ENCODE peak calls at places on chromosomes 12 and 14, in eight cellular contexts. X, W, R, P, T, L, E and C are unnamed samples.
A peak's percentile ranks its signal among the peaks of the same experiment; 100 is the strongest.

GRCh38 chr12:58920102-58920955 is at the start of gene LRIG3:
- DNase-seq in R (peak; percentile 89), X (peak; percentile 58), L (peak; percentile 88), T (peak; percentile 94), E (peak; percentile 95), W (peak; percentile 96), P (peak; percentile 89), C (peak; percentile 83)

GRCh38 chr12:52222692-52223091 is 10.4 kb upstream of the KRT7 start:
- DNase-seq in E (no peak), P (no peak), T (peak; percentile 4), W (no peak), R (no peak), X (no peak), L (no peak), C (no peak)

GRCh38 chr14:61524211-61524806 is 171.0 kb upstream of the HIF1A start:
- DNase-seq in R (no peak), X (no peak), E (peak; percentile 88), T (no peak), P (peak; percentile 74), L (peak; percentile 89), W (peak; percentile 53), C (no peak)

GRCh38 chr14:88804035-88804434 is 11.3 kb upstream of the EML5 start:
- DNase-seq in P (no peak), R (no peak), W (no peak), X (no peak), L (no peak), E (no peak), T (no peak), C (no peak)

GRCh38 chr12:29287622-29288021 is 93.3 kb downstream of the ERGIC2 start:
- DNase-seq in T (no peak), P (no peak), E (no peak), W (no peak), L (no peak), X (no peak), R (no peak), C (peak; percentile 17)

GRCh38 chr12:53736602-53737493 is 9.6 kb upstream of the CALCOCO1 start:
- DNase-seq in E (no peak), L (no peak), P (no peak), T (no peak), W (no peak), R (no peak), X (no peak), C (no peak)

GRCh38 chr14:28761438-28762289 is 4.9 kb upstream of the FOXG1 start:
- DNase-seq in W (no peak), T (no peak), X (no peak), L (no peak), R (no peak), P (no peak), E (no peak), C (no peak)

GRCh38 chr12:30002677-30003076 is 218.9 kb upstream of the TMTC1 start:
- DNase-seq in R (no peak), E (no peak), X (no peak), P (no peak), L (no peak), W (no peak), T (no peak), C (no peak)

GRCh38 chr14:40476005-40476404 is 1043.8 kb upstream of the FBXO33 start:
- DNase-seq in P (no peak), W (no peak), R (no peak), E (no peak), L (no peak), X (no peak), T (no peak), C (no peak)

GRCh38 chr12:62701492-62701891 is 233.5 kb downstream of the PPM1H start:
- DNase-seq in L (no peak), T (no peak), R (no peak), P (no peak), X (no peak), E (no peak), W (no peak), C (no peak)

GRCh38 chr12:8562310-8562709 is 21.6 kb upstream of the CLEC4E start:
- DNase-seq in T (no peak), E (no peak), L (no peak), X (no peak), W (no peak), P (no peak), R (no peak), C (no peak)

GRCh38 chr14:78611031-78611430 is 440.9 kb downstream of the NRXN3 start:
- DNase-seq in E (no peak), R (no peak), X (no peak), L (no peak), W (no peak), T (no peak), P (no peak), C (no peak)

GRCh38 chr14:76138758-76139723 is 12.7 kb upstream of the GPATCH2L start:
- DNase-seq in X (no peak), T (no peak), R (no peak), W (no peak), L (no peak), E (no peak), P (no peak), C (peak; percentile 91)

GRCh38 chr14:76136476-76137160 is 15.1 kb upstream of the GPATCH2L start:
- DNase-seq in X (no peak), E (no peak), W (no peak), L (no peak), P (no peak), R (no peak), T (no peak), C (no peak)

GRCh38 chr14:76133103-76133502 is 18.6 kb upstream of the GPATCH2L start:
- DNase-seq in R (no peak), E (peak; percentile 42), P (peak; percentile 24), X (no peak), L (no peak), T (no peak), W (peak; percentile 50), C (peak; percentile 83)

GRCh38 chr14:76138119-76138757 is 13.5 kb upstream of the GPATCH2L start:
- DNase-seq in T (no peak), P (no peak), W (no peak), X (no peak), R (no peak), L (no peak), E (no peak), C (peak; percentile 66)

GRCh38 chr14:76135722-76136121 is 16.0 kb upstream of the GPATCH2L start:
- DNase-seq in R (no peak), P (no peak), W (no peak), X (no peak), L (no peak), E (no peak), T (no peak), C (no peak)
- H3K27me3 ChIP-seq in R (peaks cover 3% of the 10 kb centered on the region), P (peaks cover 48% of the 10 kb centered on the region), W (peaks cover 89% of the 10 kb centered on the region), X (peaks cover 51% of the 10 kb centered on the region), L (peaks cover 40% of the 10 kb centered on the region), E (peaks cover 91% of the 10 kb centered on the region), T (peaks cover 65% of the 10 kb centered on the region), C (peaks cover 38% of the 10 kb centered on the region)

DNA sequence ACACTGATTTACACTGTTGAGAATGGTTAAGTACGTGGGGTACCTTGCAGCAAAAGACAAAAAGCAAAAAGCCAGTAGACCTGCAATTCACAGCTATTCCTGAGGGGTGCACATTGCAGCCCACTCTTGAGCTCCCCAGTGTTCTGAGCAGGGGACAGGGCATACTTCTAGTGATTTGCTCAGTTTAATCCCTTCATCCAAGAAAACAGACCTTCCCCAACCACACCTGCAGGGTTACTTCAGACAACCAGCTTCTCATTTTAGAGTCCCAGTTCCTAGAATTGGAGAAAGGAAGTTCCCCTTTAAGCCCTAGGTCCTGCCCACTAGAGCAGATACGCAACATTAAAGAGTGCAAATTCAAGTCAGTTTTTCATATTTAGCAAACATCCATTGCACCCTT is 3.6 kb upstream of the WSB2 start:
- DNase-seq in W (no peak), R (no peak), P (no peak), E (peak; percentile 24), L (no peak), T (no peak), X (no peak), C (peak; percentile 64)
- H3K4me3 ChIP-seq in W (no peak overlapping the region), R (no peak overlapping the region), P (no peak overlapping the region), E (no peak overlapping the region), L (no peak overlapping the region), T (no peak overlapping the region), X (no peak overlapping the region), C (no peak overlapping the region)

DNA sequence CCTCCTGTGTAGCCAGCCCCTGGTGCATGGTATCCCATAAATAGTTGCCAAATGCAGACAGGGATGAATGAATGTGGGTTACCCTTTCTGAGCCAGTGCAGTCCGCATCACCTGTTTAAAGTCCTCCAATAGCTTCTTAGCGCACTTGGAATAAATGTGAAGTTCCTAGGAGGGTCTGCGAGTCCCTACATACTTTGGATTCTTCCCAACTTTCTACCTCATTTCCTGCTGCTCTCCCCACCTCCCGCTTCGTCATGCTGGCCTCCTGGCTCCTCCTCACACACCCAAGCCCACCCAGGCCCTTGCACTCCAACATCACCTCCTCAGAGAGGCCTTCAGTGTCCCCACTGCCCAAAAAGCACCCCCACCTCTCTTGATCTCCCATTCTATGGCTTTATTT is 17.7 kb downstream of the RFX4 start:
- DNase-seq in X (no peak), W (no peak), T (no peak), E (no peak), L (no peak), P (no peak), R (no peak), C (peak; percentile 30)
- H3K36me3 ChIP-seq in X (no peaks in the 10 kb centered on the region), W (no peaks in the 10 kb centered on the region), T (no peaks in the 10 kb centered on the region), E (no peaks in the 10 kb centered on the region), L (no peaks in the 10 kb centered on the region), P (no peaks in the 10 kb centered on the region), R (no peaks in the 10 kb centered on the region), C (no peaks in the 10 kb centered on the region)

GRCh38 chr14:57479197-57479596 is 14.5 kb downstream of the CCDC198 start:
- DNase-seq in X (no peak), L (no peak), P (no peak), R (no peak), W (no peak), E (no peak), T (no peak), C (no peak)

GRCh38 chr14:57478050-57478449 is 15.6 kb downstream of the CCDC198 start:
- DNase-seq in E (no peak), R (no peak), P (no peak), X (no peak), W (no peak), T (no peak), L (no peak), C (no peak)

GRCh38 chr14:57485635-57486034 is 8.0 kb downstream of the CCDC198 start:
- DNase-seq in W (no peak), P (no peak), L (no peak), E (no peak), R (no peak), T (no peak), X (no peak), C (no peak)

DNA sequence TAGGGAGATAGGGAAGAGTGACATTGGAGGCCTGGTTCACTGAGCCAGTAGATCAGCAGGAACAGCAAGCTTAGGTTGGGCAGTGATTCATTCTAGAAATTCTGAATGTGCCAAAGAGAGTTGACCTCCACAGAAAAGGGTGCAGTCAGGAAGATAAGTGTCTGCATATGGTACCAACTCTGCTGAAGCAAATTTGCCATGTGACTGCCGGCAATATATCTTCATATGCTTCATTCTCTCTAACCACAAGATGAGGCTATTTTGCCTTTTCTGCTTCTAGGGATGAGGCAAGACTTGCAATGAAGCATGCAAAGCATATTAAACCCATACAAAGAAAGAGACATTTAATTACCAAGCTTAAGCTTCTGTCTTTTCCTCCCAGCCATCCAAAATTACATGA is 13.6 kb downstream of the CCDC198 start:
- DNase-seq in R (no peak), P (no peak), L (no peak), E (peak; percentile 43), X (no peak), W (no peak), T (no peak), C (no peak)
- H3K27me3 ChIP-seq in R (no peaks in the 10 kb centered on the region), P (peaks cover 2% of the 10 kb centered on the region), L (no peaks in the 10 kb centered on the region), E (no peaks in the 10 kb centered on the region), X (no peaks in the 10 kb centered on the region), W (no peaks in the 10 kb centered on the region), T (no peaks in the 10 kb centered on the region), C (no peaks in the 10 kb centered on the region)